ENCODE peak calls at places on chromosome 1, in eight cellular contexts. V is upper lobe of right lung, Z is adrenal gland, C is testis, R is pancreas, G is H1, M is left lung, F is mammary epithelial cell. E is an unnamed sample.

GRCh38 chr1:156970017-156970416 is 49.6 kb downstream of the LRRC71 start:
- DNase-seq in V (no peak), Z (no peak), C (no peak), R (no peak), G (no peak), M (no peak), F (no peak), E (peak)

GRCh38 chr1:212700892-212701819 is 1.5 kb upstream of the BATF3 start:
- DNase-seq in V (peak), Z (peak), C (peak), R (peak), G (peak), M (peak), F (no peak), E (peak)

GRCh38 chr1:231613419-231614349 is 12.9 kb upstream of the DISC1 start:
- DNase-seq in V (no peak), Z (no peak), C (no peak), R (no peak), G (no peak), M (peak), F (no peak), E (no peak)

GRCh38 chr1:115949156-115949555 is 27.2 kb upstream of the SLC22A15 start:
- DNase-seq in V (no peak), Z (no peak), C (no peak), R (no peak), G (no peak), M (no peak), F (peak), E (no peak)

GRCh38 chr1:244074559-244075171 is 23.6 kb downstream of the ZBTB18 start:
- DNase-seq in V (no peak), Z (peak), C (no peak), R (no peak), G (peak), M (no peak), F (no peak), E (peak)

GRCh38 chr1:44057293-44057692 is 26.0 kb upstream of the SLC6A9 start:
- DNase-seq in V (no peak), Z (no peak), C (no peak), R (no peak), G (no peak), M (no peak), F (no peak), E (no peak)

GRCh38 chr1:10803971-10804820 is 7.8 kb upstream of the CASZ1 start:
- DNase-seq in V (peak), Z (no peak), C (no peak), R (peak), G (no peak), M (peak), F (peak), E (peak)

GRCh38 chr1:160460683-160461287 is 60.4 kb downstream of the VANGL2 start:
- DNase-seq in V (no peak), Z (no peak), C (no peak), R (no peak), G (no peak), M (no peak), F (no peak), E (no peak)

GRCh38 chr1:175201061-175201508 is 8.5 kb upstream of the KIAA0040 start:
- DNase-seq in V (no peak), Z (no peak), C (no peak), R (no peak), G (no peak), M (no peak), F (no peak), E (no peak)

GRCh38 chr1:199545780-199546179 is 481.7 kb upstream of the NR5A2 start:
- DNase-seq in V (no peak), Z (no peak), C (no peak), R (peak), G (no peak), M (no peak), F (peak), E (peak)

GRCh38 chr1:21175670-21176581 is 771 bp downstream of the EIF4G3 start:
- DNase-seq in V (peak), Z (peak), C (peak), R (peak), G (peak), M (peak), F (no peak), E (peak)

GRCh38 chr1:189874715-189875440 is 602.8 kb downstream of the BRINP3 start:
- DNase-seq in V (no peak), Z (no peak), C (no peak), R (no peak), G (no peak), M (no peak), F (no peak), E (no peak)

GRCh38 chr1:31306278-31306677 is 9.4 kb downstream of the ZCCHC17 start:
- DNase-seq in V (no peak), Z (no peak), C (no peak), R (no peak), G (no peak), M (no peak), F (peak), E (no peak)

GRCh38 chr1:30446100-30446499 is 277.3 kb downstream of the MATN1 start:
- DNase-seq in V (no peak), Z (peak), C (no peak), R (no peak), G (peak), M (no peak), F (no peak), E (peak)

DNA sequence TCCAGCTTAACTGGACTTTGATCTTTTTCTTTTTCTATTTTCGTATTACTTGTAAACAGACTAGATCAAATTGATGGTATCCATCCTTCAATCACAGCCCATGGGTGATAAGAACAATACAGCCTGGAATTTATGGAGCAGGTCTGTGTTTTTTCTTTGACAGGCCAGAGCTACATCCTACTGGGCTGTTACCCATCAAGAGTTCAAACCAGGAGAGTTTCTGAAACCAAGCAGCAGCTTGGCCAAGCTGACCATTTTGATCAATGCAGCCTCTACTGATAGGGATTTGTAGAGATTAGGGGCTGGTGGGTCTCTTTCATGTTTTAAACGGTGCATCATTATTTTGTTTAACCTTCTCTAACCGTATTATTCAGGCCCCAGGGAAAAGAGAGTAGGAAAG is 24.3 kb upstream of the CCDC190 start:
- DNase-seq in V (no peak), Z (no peak), C (no peak), R (no peak), G (no peak), M (no peak), F (no peak), E (no peak)
- H3K4me3 ChIP-seq in V (no peak), Z (no peak), C (no peak), R (no peak), G (no peak), M (no peak), F (no peak), E (no peak)

GRCh38 chr1:20087668-20088067 is 17.7 kb downstream of the PLA2G5 start:
- DNase-seq in V (no peak), Z (no peak), C (no peak), R (no peak), G (no peak), M (no peak), F (no peak), E (no peak)
- TF ChIP-seq CTCF in V (peak), Z (no peak), C (no peak), R (no peak), G (peak), M (no peak), F (peak), E (peak)

GRCh38 chr1:18934205-18935000 is 22.1 kb downstream of the IFFO2 start:
- DNase-seq in V (no peak), Z (no peak), C (no peak), R (no peak), G (no peak), M (no peak), F (no peak), E (no peak)

GRCh38 chr1:18931731-18932130 is 24.7 kb downstream of the IFFO2 start:
- DNase-seq in V (no peak), Z (no peak), C (no peak), R (no peak), G (no peak), M (no peak), F (no peak), E (no peak)

GRCh38 chr1:18932387-18932786 is 24.1 kb downstream of the IFFO2 start:
- DNase-seq in V (peak), Z (no peak), C (no peak), R (no peak), G (no peak), M (peak), F (peak), E (no peak)

GRCh38 chr1:18929686-18930085 is 26.8 kb downstream of the IFFO2 start:
- DNase-seq in V (no peak), Z (no peak), C (no peak), R (no peak), G (no peak), M (no peak), F (no peak), E (no peak)

DNA sequence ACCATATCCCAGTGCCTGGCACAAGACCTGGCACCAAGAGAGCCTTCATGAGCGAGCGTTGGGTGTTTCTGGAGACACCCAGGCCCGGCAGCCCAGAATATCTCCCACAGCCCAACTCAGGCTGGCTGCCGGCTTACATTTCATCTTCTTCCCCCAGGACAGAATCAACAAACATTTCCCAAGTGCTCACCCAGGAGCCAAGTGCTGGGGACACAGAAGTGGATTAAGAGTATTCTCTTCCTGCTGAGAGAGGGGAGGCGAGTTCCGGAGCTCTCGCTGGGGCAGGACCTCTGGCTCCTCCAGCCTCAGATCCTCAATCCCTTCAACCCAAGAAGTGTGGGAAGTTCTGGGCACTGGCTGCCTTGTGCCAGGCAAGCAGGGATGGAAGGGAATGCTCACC is 23.6 kb downstream of the IFFO2 start:
- DNase-seq in V (peak), Z (no peak), C (no peak), R (no peak), G (no peak), M (no peak), F (no peak), E (peak)
- H3K27ac ChIP-seq in V (no peak), Z (no peak), C (no peak), R (peak), G (no peak), M (peak), F (peak), E (no peak)

DNA sequence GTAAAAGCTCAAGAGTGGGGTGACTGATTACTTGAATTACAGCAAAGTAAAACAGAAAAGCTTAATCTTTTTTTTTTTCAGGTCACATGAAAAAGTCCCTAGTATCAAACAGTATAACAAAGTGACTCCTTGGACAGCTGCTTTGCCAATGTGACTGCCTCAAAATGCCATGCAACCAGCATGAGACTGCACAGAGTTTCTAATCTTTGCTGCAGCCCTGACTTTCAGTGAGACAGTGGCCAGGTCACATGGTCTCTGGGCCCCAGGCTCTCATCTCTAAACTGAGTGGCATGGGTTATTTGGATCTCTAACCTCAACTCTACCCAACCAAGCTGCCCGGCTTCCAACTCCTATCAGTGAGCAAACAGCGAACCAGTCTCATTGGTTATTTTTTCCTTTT is 169.0 kb downstream of the VAV3 start:
- DNase-seq in V (no peak), Z (no peak), C (no peak), R (no peak), G (no peak), M (no peak), F (no peak), E (no peak)
- H3K4me3 ChIP-seq in V (no peak), Z (no peak), C (no peak), R (no peak), G (no peak), M (no peak), F (no peak), E (no peak)